ENCODE peak calls at places on chromosomes 11 and 22, in eight cellular contexts. I is cardiac muscle cell, F is progenitor cell of endocrine pancreas, Q is thyroid gland, H is GM10248, O is fibroblast of the aortic adventitia, A is neural progenitor cell, L is dorsolateral prefrontal cortex. J is an unnamed sample.

GRCh38 chr11:133015457-133015856 is 516.8 kb downstream of the OPCML start:
- DNase-seq in O (no peak), H (no peak), F (no peak), L (no peak), I (no peak), A (no peak), Q (no peak), J (no peak)

GRCh38 chr11:134843020-134843419 is 431.0 kb upstream of the B3GAT1 start:
- DNase-seq in Q (no peak), F (no peak), I (no peak), H (no peak), A (no peak), L (no peak), O (no peak), J (no peak)

GRCh38 chr11:133995066-133995465 is 38.3 kb upstream of the IGSF9B start:
- DNase-seq in O (no peak), A (no peak), Q (no peak), H (no peak), F (no peak), L (no peak), I (no peak), J (no peak)

GRCh38 chr11:88435405-88435804 is 97.9 kb upstream of the CTSC start:
- DNase-seq in A (no peak), I (no peak), H (peak; percentile 70), L (no peak), Q (no peak), F (no peak), O (no peak), J (no peak)

GRCh38 chr11:12827929-12828812 is 153.9 kb downstream of the TEAD1 start:
- DNase-seq in F (no peak), H (peak; percentile 23), I (peak; percentile 71), L (peak; percentile 65), A (peak; percentile 70), Q (peak; percentile 59), O (peak; percentile 85), J (peak; percentile 85)

GRCh38 chr11:76190376-76190775 is 15.9 kb downstream of the WNT11 start:
- DNase-seq in Q (no peak), F (no peak), O (no peak), A (no peak), I (no peak), L (no peak), H (no peak), J (peak; percentile 77)

GRCh38 chr11:107301886-107302285 is 155.7 kb downstream of the CWF19L2 start:
- DNase-seq in O (no peak), Q (no peak), F (no peak), I (no peak), H (no peak), A (no peak), L (no peak), J (peak; percentile 1)

GRCh38 chr22:49333206-49333605 is 494.5 kb downstream of the BRD1 start:
- DNase-seq in F (no peak), Q (no peak), O (no peak), I (no peak), A (no peak), L (no peak), H (peak; percentile 6), J (no peak)

GRCh38 chr11:64723907-64724862 is 1.2 kb upstream of the NRXN2 start:
- DNase-seq in O (no peak), I (no peak), F (no peak), L (no peak), H (no peak), A (no peak), Q (no peak), J (no peak)

GRCh38 chr22:49965291-49966040 is 4.9 kb downstream of the PIM3 start:
- DNase-seq in L (no peak), H (no peak), Q (no peak), A (peak; percentile 2), F (no peak), I (no peak), O (no peak), J (no peak)

GRCh38 chr22:23218867-23219251 is 38.5 kb downstream of the BCR start:
- DNase-seq in A (peak; percentile 81), H (no peak), F (peak; percentile 50), Q (peak; percentile 87), I (peak; percentile 86), O (no peak), L (no peak), J (peak; percentile 40)

GRCh38 chr22:45008853-45009751 is 703 bp downstream of the PHF21B start:
- DNase-seq in Q (peak; percentile 20), L (no peak), F (peak; percentile 29), O (no peak), I (peak; percentile 48), A (peak; percentile 59), H (no peak), J (no peak)

GRCh38 chr11:126628790-126629621 is 273.5 kb downstream of the ST3GAL4 start:
- DNase-seq in A (no peak), O (peak; percentile 32), L (peak; percentile 85), H (no peak), I (no peak), F (no peak), Q (no peak), J (no peak)

GRCh38 chr11:69151811-69152210 is 3.9 kb upstream of the SMIM38 start:
- DNase-seq in A (no peak), Q (no peak), L (no peak), O (no peak), H (no peak), F (no peak), I (no peak), J (peak; percentile 49)

GRCh38 chr11:69152748-69153446 is 2.8 kb upstream of the SMIM38 start:
- DNase-seq in F (no peak), O (no peak), I (peak; percentile 48), L (no peak), Q (peak; percentile 22), H (no peak), A (peak; percentile 42), J (no peak)

GRCh38 chr11:69154938-69155301 is 815 bp upstream of the SMIM38 start:
- DNase-seq in F (no peak), I (no peak), H (no peak), A (no peak), Q (no peak), O (no peak), L (no peak), J (no peak)

GRCh38 chr11:69154211-69154913 is 1.4 kb upstream of the SMIM38 start:
- DNase-seq in A (no peak), L (no peak), F (no peak), O (no peak), H (no peak), I (no peak), Q (no peak), J (no peak)

DNA sequence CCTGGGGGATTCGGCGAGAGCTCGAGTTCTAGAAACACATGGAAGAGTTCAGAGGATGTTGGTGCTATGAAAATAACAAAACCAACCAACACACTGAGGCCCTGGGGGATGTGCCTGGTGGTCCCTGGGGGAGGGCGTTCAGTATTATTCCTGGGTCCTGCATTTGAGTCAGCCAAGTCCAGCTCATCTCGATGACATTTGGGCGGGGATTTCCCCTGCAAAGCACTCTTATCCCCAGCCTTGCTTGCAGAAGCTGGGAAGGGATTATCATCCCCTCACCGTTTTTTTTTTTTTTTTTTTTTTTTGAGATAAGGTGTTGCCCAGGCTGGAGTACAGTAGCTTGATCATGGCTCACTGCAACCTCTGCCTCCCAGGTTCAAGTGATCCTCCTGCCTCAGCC is 2.1 kb upstream of the SMIM38 start:
- DNase-seq in I (no peak), O (no peak), Q (no peak), H (no peak), L (no peak), F (no peak), A (no peak), J (no peak)
- TF ChIP-seq CTCF in I (no peak), O (no peak), Q (no peak), H (no peak), L (no peak), F (no peak), A (no peak), J (no peak)

DNA sequence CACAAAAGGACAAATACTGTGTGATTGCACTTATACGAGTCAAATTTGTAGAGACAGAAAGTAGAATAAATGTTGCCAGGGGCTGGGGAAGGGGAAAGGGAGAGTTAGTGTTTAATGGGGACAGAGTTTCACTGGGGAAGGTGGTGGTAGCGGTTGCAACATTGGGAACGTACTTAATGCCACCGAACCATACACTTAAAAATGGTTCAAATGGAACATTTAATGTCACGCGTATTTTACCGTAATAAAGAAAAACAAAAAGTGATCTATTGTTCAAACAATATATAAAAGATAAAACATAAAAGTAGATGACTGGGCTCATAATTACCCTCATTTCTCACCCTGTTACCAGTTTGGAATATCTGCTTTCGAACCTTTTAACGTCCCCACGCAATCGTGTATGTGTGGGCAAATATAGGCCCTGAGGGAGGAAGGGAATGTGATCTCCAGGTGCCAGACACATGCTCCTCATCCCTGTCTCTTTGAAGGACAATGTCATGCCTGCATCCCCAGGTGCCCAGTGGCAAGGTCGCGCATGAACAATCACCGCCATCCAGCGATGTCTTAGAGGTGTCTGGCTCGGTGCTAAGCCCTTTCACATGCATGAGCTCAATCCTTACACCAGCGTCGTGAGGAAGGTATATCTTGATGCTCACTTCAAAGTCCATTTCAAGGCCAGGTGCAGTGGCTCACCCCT is 35.3 kb downstream of the LIF start:
- DNase-seq in A (no peak), F (no peak), H (no peak), Q (no peak), I (no peak), L (no peak), O (no peak), J (no peak)
- TF ChIP-seq CTCF in A (no peak), F (no peak), H (no peak), Q (no peak), I (no peak), L (no peak), O (no peak), J (no peak)

DNA sequence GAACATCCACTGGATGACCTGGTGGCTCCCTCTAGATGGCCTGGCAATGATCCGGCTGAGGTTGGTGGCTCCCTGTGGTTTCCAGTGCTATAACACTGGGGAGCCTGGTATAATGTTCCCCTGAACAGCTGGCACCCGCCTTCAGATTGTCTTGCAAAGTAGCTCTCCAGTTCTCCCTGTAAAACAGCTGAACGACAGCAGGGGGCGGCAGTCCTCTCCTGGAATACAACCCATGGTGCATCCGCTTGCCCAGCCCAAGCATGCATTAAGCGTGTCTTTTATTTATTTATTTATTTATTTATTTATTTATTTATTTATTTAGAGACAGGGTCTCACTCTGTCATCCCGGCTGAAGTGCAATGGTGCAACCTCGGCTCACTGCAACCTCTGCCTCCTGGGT is 258.9 kb downstream of the BUD13 start:
- DNase-seq in F (peak; percentile 9), H (peak; percentile 47), O (peak; percentile 43), L (no peak), I (peak; percentile 30), Q (peak; percentile 26), A (peak; percentile 69), J (peak; percentile 43)
- TF ChIP-seq CTCF in F (peak; percentile 53), H (peak; percentile 33), O (peak; percentile 46), L (no peak), I (peak; percentile 41), Q (no peak), A (peak; percentile 61), J (peak; percentile 32)

DNA sequence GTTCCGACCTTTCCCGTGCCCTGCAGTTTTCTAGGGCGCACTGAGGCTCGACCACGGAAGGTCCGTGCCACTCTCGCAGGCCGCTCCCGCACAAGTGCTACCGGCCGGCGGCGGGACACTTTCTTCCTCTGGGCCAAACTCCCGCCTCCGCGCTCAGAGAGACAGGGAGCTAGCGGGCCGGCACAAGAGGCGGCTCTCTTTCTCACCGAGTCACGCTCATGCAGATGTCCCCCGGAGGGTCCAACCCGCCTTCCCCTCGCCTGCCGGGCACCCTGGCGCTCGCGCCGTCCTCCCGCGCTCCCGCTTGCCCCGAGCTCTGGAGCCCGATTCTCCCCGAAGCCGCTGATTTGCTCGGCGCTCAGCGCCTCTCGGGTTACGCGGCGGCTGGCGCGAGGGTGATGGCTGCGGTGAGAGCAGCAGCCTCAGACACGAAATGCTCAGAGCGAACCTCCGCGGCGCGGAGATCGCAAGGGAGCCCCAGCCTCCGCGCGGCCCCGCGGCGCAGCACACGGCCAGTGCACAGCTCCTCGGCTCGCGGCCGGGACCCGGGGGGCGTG is 1.0 kb downstream of the LMO1 start:
- DNase-seq in I (peak; percentile 90), O (peak; percentile 45), A (peak; percentile 92), L (peak; percentile 26), F (peak; percentile 37), H (no peak), Q (peak; percentile 49), J (peak; percentile 38)
- TF ChIP-seq CTCF in I (no peak), O (no peak), A (no peak), L (no peak), F (no peak), H (no peak), Q (no peak), J (no peak)

J was measured in fibroblast of pulmonary artery.